ENCODE peak calls at places on chromosomes 13 and 19, in eight cellular contexts. G is ascending aorta; S is transverse colon; D is IMR-90; M is PC-3; H is left lung; L is CD4-positive, CD25-positive, alpha-beta regulatory T cell; O is AG04450. A is an unnamed sample.

GRCh38 chr19:53520547-53521372 is 17.2 kb upstream of the ZNF331 start:
- DNase-seq in S (peak), G (peak), D (peak), L (peak), O (peak), M (peak), H (peak), A (peak)

GRCh38 chr13:94009696-94010095 is 469.8 kb downstream of the DCT start:
- DNase-seq in L (no peak), G (no peak), M (peak), H (no peak), S (no peak), O (no peak), D (peak), A (no peak)

GRCh38 chr13:52738719-52739467 is 727 bp downstream of the CNMD start:
- DNase-seq in O (no peak), M (no peak), S (no peak), L (no peak), D (no peak), G (no peak), H (peak), A (peak)

GRCh38 chr13:99432637-99433542 is 68.4 kb upstream of the TM9SF2 start:
- DNase-seq in S (peak), M (peak), D (peak), H (peak), G (peak), L (peak), O (no peak), A (peak)

GRCh38 chr13:29165840-29166239 is 345.7 kb downstream of the MTUS2 start:
- DNase-seq in O (no peak), S (no peak), D (no peak), L (no peak), G (no peak), M (no peak), H (no peak), A (no peak)

GRCh38 chr19:17052439-17052838 is 22.8 kb downstream of the HAUS8 start:
- DNase-seq in H (peak), D (peak), L (peak), O (no peak), M (peak), S (peak), G (no peak), A (peak)

GRCh38 chr19:35513231-35513974 is at the start of gene DMKN:
- DNase-seq in D (peak), M (peak), H (no peak), S (no peak), L (no peak), O (no peak), G (no peak), A (no peak)

GRCh38 chr19:4538601-4538954 is 1.3 kb downstream of the LRG1 start:
- DNase-seq in M (no peak), H (no peak), L (no peak), S (no peak), D (no peak), O (no peak), G (no peak), A (no peak)

GRCh38 chr19:46023311-46023779 is 492 bp upstream of the PGLYRP1 start:
- DNase-seq in S (no peak), L (no peak), H (no peak), O (no peak), D (no peak), M (no peak), G (no peak), A (no peak)

GRCh38 chr13:103140001-103140671 is 73.9 kb upstream of the SLC10A2 start:
- DNase-seq in H (no peak), S (no peak), D (no peak), M (peak), G (no peak), O (no peak), L (no peak), A (no peak)

GRCh38 chr19:49071860-49072547 is 495 bp downstream of the KCNA7 start:
- DNase-seq in O (no peak), L (no peak), M (no peak), S (no peak), D (no peak), G (no peak), H (no peak), A (no peak)

GRCh38 chr19:2462635-2463421 is 6.1 kb upstream of the LMNB2 start:
- DNase-seq in G (no peak), H (peak), D (peak), S (peak), O (peak), M (peak), L (no peak), A (no peak)

GRCh38 chr13:66036024-66036614 is 1194.0 kb downstream of the PCDH9 start:
- DNase-seq in O (no peak), G (no peak), M (no peak), S (no peak), D (peak), H (no peak), L (no peak), A (no peak)

GRCh38 chr13:30234763-30235162 is 72.6 kb downstream of the KATNAL1 start:
- DNase-seq in M (no peak), O (no peak), D (no peak), G (no peak), H (no peak), S (no peak), L (no peak), A (no peak)

GRCh38 chr19:56660381-56661105 is 11.0 kb downstream of the ZNF835 start:
- DNase-seq in S (no peak), L (no peak), O (no peak), D (no peak), G (no peak), M (no peak), H (peak), A (no peak)

GRCh38 chr19:10826236-10826635 is 9.8 kb downstream of the TMED1 start:
- DNase-seq in S (no peak), G (no peak), L (no peak), H (peak), D (no peak), O (no peak), M (no peak), A (no peak)

GRCh38 chr19:7874080-7874856 is at the start of gene PRR36:
- DNase-seq in L (no peak), M (peak), O (no peak), D (no peak), G (no peak), H (no peak), S (no peak), A (no peak)

GRCh38 chr19:38044267-38045111 is 137.5 kb downstream of the SIPA1L3 start:
- DNase-seq in S (no peak), L (no peak), H (peak), D (peak), O (no peak), G (no peak), M (peak), A (no peak)

GRCh38 chr13:25912961-25913360 is 138.9 kb downstream of the SHISA2 start:
- DNase-seq in O (no peak), D (no peak), L (no peak), G (no peak), M (no peak), H (no peak), S (no peak), A (no peak)

GRCh38 chr13:88656751-88657150 is 985.6 kb downstream of the SLITRK5 start:
- DNase-seq in G (no peak), D (no peak), O (no peak), H (no peak), S (no peak), M (peak), L (no peak), A (no peak)

GRCh38 chr13:69109891-69110525 is 997.6 kb upstream of the ATXN8OS start:
- DNase-seq in D (no peak), G (no peak), S (no peak), O (no peak), M (no peak), H (no peak), L (no peak), A (no peak)

GRCh38 chr19:57637379-57637778 is 4.4 kb downstream of the ZNF211 start:
- DNase-seq in S (no peak), O (no peak), M (no peak), D (no peak), H (no peak), L (no peak), G (no peak), A (no peak)

GRCh38 chr19:38946229-38947010 is 15.7 kb downstream of the MRPS12 start:
- DNase-seq in O (no peak), M (peak), H (no peak), D (no peak), L (no peak), G (no peak), S (no peak), A (no peak)

GRCh38 chr13:40318366-40318765 is 348.1 kb downstream of the FOXO1 start:
- DNase-seq in M (no peak), L (no peak), S (peak), G (no peak), H (no peak), D (no peak), O (no peak), A (no peak)

GRCh38 chr13:33110386-33110712 is 94.1 kb downstream of the KL start:
- DNase-seq in S (no peak), G (no peak), M (no peak), H (no peak), L (no peak), D (no peak), O (no peak), A (no peak)

GRCh38 chr19:17555929-17556813 is 722 bp downstream of the COLGALT1 start:
- DNase-seq in L (no peak), O (no peak), H (peak), S (peak), M (peak), D (peak), G (no peak), A (peak)

GRCh38 chr13:60226507-60226906 is 62.8 kb upstream of the DIAPH3 start:
- DNase-seq in G (no peak), L (no peak), O (peak), D (peak), S (peak), M (peak), H (no peak), A (no peak)

GRCh38 chr19:33627962-33628839 is 6.4 kb downstream of the CHST8 start:
- DNase-seq in H (no peak), D (no peak), O (no peak), G (no peak), M (no peak), S (no peak), L (no peak), A (no peak)

GRCh38 chr19:10339380-10339960 is at the start of gene ICAM3:
- DNase-seq in G (no peak), L (peak), H (peak), D (no peak), M (no peak), S (peak), O (no peak), A (peak)

GRCh38 chr13:79491715-79492114 is 10.8 kb downstream of the NDFIP2 start:
- DNase-seq in D (peak), L (no peak), H (no peak), M (peak), O (no peak), G (no peak), S (no peak), A (no peak)

DNA sequence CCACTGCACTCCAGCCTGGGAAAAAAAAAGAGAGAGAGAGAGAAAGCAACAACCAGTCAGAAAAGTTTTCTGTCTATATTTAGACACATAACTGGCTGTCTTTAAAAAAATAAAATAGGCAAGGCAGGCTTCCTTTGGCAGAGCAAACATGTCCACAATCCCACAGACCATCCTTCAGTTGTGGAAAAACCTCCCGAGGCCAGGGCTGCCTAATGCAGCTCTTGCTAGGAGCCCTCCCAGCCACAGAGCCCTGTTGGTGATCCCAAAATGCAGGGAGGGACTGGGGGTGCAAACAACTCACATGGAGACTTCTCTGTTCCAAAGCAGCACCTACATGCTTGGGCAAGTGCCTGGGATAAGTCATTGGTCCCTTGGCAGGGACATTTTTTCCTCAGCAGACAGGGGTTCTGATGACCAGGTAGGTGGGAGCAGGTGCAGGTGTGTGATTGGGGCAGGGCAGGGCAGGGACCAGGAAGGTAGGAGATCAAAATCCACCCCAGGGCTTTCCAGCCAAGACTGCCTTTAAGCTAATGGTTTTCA is 178.6 kb downstream of the USP12 start:
- DNase-seq in M (no peak), S (no peak), D (no peak), G (no peak), H (no peak), L (no peak), O (no peak), A (no peak)
- H3K27ac ChIP-seq in M (no peak), S (peak), D (no peak), G (no peak), H (no peak), L (no peak), O (no peak), A (no peak)

GRCh38 chr19:1146858-1147780 is 26.9 kb downstream of the SBNO2 start:
- DNase-seq in M (no peak), G (no peak), O (no peak), S (no peak), L (no peak), H (peak), D (no peak), A (no peak)

GRCh38 chr19:1144741-1145140 is 29.3 kb downstream of the SBNO2 start:
- DNase-seq in H (no peak), G (no peak), M (no peak), S (no peak), D (no peak), O (no peak), L (no peak), A (no peak)

GRCh38 chr19:1147934-1148549 is 26.0 kb downstream of the SBNO2 start:
- DNase-seq in O (no peak), M (no peak), G (no peak), H (peak), S (no peak), D (no peak), L (no peak), A (no peak)

GRCh38 chr19:1145635-1146417 is 28.2 kb downstream of the SBNO2 start:
- DNase-seq in O (no peak), M (no peak), S (no peak), H (peak), G (no peak), L (no peak), D (no peak), A (no peak)

DNA sequence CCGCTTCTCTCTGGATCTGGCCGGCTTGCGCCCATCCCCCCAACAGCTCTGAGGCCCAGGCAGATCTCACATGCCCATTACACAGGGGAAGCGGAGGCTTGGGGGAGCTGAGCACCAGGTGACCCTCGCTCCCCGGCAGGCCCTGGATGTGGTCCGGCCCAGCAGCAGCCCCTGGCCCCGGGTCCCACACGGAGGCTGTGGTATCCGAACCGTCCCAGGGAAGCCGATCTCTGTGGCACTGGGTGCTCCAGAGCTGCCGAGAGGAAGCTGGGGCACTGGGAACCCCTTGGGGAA is 27.7 kb downstream of the SBNO2 start:
- DNase-seq in G (no peak), H (no peak), M (no peak), D (no peak), S (no peak), O (no peak), L (no peak), A (no peak)
- H3K27ac ChIP-seq in G (no peak), H (no peak), M (no peak), D (no peak), S (no peak), O (no peak), L (no peak), A (no peak)

DNA sequence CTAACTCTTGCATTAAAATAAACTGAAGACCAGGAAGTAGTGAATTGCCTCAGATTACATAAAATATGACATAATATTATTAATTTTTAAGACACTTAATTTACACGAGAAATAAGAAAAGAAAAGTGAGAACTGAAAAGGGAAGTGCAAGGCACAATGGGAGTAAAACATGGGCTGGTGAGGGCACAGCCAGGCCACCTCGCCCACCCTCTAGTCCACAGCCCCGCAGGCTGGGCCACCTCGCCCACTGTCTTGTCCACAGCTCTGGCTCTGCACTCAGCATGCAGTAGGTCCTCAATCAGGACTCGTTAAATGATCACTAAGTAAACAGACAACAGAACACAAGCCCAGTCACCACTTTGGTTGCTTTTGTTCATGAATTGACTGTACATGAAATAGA is 67.8 kb upstream of the ARHGEF7 start:
- DNase-seq in O (no peak), M (no peak), D (no peak), S (no peak), L (no peak), G (no peak), H (no peak), A (no peak)
- H3K27ac ChIP-seq in O (no peak), M (no peak), D (peak), S (no peak), L (no peak), G (no peak), H (no peak), A (no peak)

GRCh38 chr19:55058781-55059610 is 4.0 kb downstream of the RDH13 start:
- DNase-seq in S (no peak), H (peak), D (no peak), M (no peak), G (no peak), L (no peak), O (no peak), A (no peak)
- H3K27ac ChIP-seq in S (no peak), H (no peak), D (no peak), M (no peak), G (no peak), L (no peak), O (no peak), A (no peak)

DNA sequence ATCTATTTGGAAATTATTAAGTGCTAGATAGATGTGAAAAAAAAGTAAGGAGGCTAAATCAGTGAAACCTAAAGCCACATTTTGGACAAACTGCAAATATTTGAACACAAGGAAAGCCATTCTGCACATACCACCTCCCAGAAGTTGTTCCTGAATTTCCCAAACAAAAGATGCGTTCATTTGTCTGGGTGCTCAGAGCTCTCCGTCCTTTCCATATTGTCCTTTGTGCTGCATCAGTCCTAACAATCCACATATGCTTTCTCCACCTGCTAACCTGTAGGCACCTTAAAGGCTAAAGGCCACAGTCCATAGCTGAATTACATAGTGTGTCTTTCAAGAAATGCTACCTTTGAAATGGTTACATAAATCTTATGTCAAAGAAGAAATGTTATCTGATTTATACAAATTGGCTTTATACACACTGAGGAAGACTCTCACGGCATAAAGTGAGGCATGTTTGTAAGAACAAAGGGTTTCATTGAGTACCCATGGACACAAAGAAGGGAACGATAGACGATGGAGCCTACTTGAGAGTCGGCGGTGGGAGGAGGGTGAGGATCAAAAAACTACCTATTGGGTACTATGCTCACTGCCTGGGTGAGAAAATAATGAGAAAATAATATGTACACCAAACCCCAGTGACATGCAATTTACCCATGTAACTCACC is 182.0 kb downstream of the RGCC start:
- DNase-seq in D (no peak), G (no peak), S (no peak), O (no peak), M (no peak), L (no peak), H (no peak), A (no peak)
- H3K27ac ChIP-seq in D (peak), G (peak), S (peak), O (no peak), M (no peak), L (no peak), H (peak), A (no peak)

DNA sequence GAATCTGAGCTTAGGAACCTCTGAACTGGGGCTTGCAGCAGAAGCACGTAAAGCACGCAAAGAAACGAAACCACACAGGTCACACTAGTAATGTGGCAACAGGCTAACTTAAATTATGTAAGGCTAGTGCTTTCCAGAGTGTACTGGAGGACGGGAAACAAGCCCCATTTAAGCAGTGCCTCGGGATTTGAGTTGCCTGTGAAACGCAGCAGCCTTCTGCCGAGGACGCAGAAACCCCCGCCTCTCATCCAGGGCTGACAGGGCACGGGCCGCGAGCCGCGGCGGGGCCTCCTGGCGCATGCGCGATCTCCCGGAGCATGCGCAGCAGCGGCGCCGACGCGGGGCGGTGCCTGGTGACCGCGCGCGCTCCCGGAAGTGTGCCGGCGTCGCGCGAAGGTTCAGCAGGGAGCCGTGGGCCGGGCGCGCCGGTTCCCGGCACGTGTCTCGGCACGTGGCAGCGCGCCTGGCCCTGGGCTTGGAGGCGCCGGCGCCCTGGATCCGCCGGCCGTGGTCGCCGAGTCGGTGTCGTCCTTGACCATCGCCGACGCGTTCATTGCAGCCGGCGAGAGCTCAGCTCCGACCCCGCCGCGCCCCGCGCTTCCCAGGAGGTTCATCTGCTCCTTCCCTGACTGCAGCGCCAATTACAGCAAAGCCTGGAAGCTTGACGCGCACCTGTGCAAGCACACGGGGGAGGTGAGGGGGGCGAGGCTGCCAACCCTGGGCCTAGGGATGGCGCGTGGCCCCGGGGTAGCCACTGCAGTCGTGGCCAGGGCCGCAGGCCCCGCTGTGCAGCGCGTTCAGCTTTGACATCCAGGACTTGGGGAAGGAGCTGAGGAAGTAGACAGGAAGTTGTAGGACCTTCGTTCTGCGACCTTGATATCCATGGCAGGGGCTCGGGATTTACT is at the start of gene GTF3A:
- DNase-seq in M (peak), L (peak), H (peak), D (peak), G (peak), S (peak), O (peak), A (peak)
- H3K27ac ChIP-seq in M (peak), L (peak), H (peak), D (peak), G (peak), S (peak), O (peak), A (peak)

A was measured in CD4-positive, alpha-beta T cell.